ENCODE peak calls at places on chromosome 11, in nine cellular contexts. One of them, this sample, is unnamed.
A peak's percentile ranks its signal among the peaks of the same experiment; 100 is the strongest.

GRCh38 chr11:125312812-125313211 is 148.3 kb downstream of the PKNOX2 start:
- DNase-seq in activated CD8-positive, alpha-beta T cell treated with anti-CD3 and anti-CD28 coated beads for 36 hours: no peak
- DNase-seq in HEK293T: no peak
- DNase-seq in A172: no peak
- DNase-seq in NB4: no peak
- DNase-seq in OCI-LY7: no peak
- DNase-seq in upper lobe of right lung: no peak
- DNase-seq in posterior cingulate gyrus: no peak
- DNase-seq in C1 segment of cervical spinal cord: no peak
- DNase-seq in this sample: no peak

GRCh38 chr11:126997196-126997595 is 3.4 kb downstream of the KIRREL3 start:
- DNase-seq in A172: no peak
- DNase-seq in upper lobe of right lung: no peak
- DNase-seq in posterior cingulate gyrus: no peak
- DNase-seq in C1 segment of cervical spinal cord: no peak
- DNase-seq in OCI-LY7: no peak
- DNase-seq in HEK293T: no peak
- DNase-seq in NB4: no peak
- DNase-seq in activated CD8-positive, alpha-beta T cell treated with anti-CD3 and anti-CD28 coated beads for 36 hours: no peak
- DNase-seq in this sample: no peak

GRCh38 chr11:8333431-8334401 is 70.0 kb upstream of the LMO1 start:
- DNase-seq in HEK293T: no peak
- DNase-seq in posterior cingulate gyrus: no peak
- DNase-seq in A172: peak; percentile 89
- DNase-seq in OCI-LY7: no peak
- DNase-seq in C1 segment of cervical spinal cord: no peak
- DNase-seq in NB4: peak; percentile 42
- DNase-seq in activated CD8-positive, alpha-beta T cell treated with anti-CD3 and anti-CD28 coated beads for 36 hours: no peak
- DNase-seq in upper lobe of right lung: no peak
- DNase-seq in this sample: peak; percentile 21

GRCh38 chr11:29527391-29527936 is 489.4 kb downstream of the KCNA4 start:
- DNase-seq in C1 segment of cervical spinal cord: no peak
- DNase-seq in upper lobe of right lung: no peak
- DNase-seq in HEK293T: no peak
- DNase-seq in A172: peak; percentile 37
- DNase-seq in activated CD8-positive, alpha-beta T cell treated with anti-CD3 and anti-CD28 coated beads for 36 hours: no peak
- DNase-seq in OCI-LY7: peak; percentile 65
- DNase-seq in NB4: peak; percentile 91
- DNase-seq in posterior cingulate gyrus: no peak
- DNase-seq in this sample: peak; percentile 73

GRCh38 chr11:128709402-128709801 is 15.5 kb downstream of the FLI1 start:
- DNase-seq in NB4: no peak
- DNase-seq in C1 segment of cervical spinal cord: no peak
- DNase-seq in A172: peak; percentile 83
- DNase-seq in HEK293T: no peak
- DNase-seq in posterior cingulate gyrus: no peak
- DNase-seq in upper lobe of right lung: no peak
- DNase-seq in activated CD8-positive, alpha-beta T cell treated with anti-CD3 and anti-CD28 coated beads for 36 hours: no peak
- DNase-seq in OCI-LY7: no peak
- DNase-seq in this sample: no peak

GRCh38 chr11:535519-536454 is at the start of gene HRAS:
- DNase-seq in NB4: peak; percentile 94
- DNase-seq in C1 segment of cervical spinal cord: peak; percentile 91
- DNase-seq in A172: peak; percentile 73
- DNase-seq in upper lobe of right lung: peak; percentile 97
- DNase-seq in posterior cingulate gyrus: peak; percentile 93
- DNase-seq in OCI-LY7: peak; percentile 97
- DNase-seq in activated CD8-positive, alpha-beta T cell treated with anti-CD3 and anti-CD28 coated beads for 36 hours: peak; percentile 95
- DNase-seq in HEK293T: peak; percentile 100
- DNase-seq in this sample: peak; percentile 92

GRCh38 chr11:74322667-74323066 is 11.2 kb upstream of the P4HA3 start:
- DNase-seq in C1 segment of cervical spinal cord: no peak
- DNase-seq in posterior cingulate gyrus: no peak
- DNase-seq in A172: no peak
- DNase-seq in activated CD8-positive, alpha-beta T cell treated with anti-CD3 and anti-CD28 coated beads for 36 hours: no peak
- DNase-seq in upper lobe of right lung: no peak
- DNase-seq in NB4: no peak
- DNase-seq in OCI-LY7: no peak
- DNase-seq in HEK293T: no peak
- DNase-seq in this sample: no peak

GRCh38 chr11:55457641-55458040 is 89.9 kb downstream of the OR4A15 start:
- DNase-seq in upper lobe of right lung: no peak
- DNase-seq in OCI-LY7: no peak
- DNase-seq in posterior cingulate gyrus: no peak
- DNase-seq in activated CD8-positive, alpha-beta T cell treated with anti-CD3 and anti-CD28 coated beads for 36 hours: no peak
- DNase-seq in A172: no peak
- DNase-seq in C1 segment of cervical spinal cord: no peak
- DNase-seq in HEK293T: no peak
- DNase-seq in NB4: no peak
- DNase-seq in this sample: no peak

GRCh38 chr11:70244698-70245097 is 25.8 kb upstream of the PPFIA1 start:
- DNase-seq in upper lobe of right lung: no peak
- DNase-seq in HEK293T: no peak
- DNase-seq in activated CD8-positive, alpha-beta T cell treated with anti-CD3 and anti-CD28 coated beads for 36 hours: no peak
- DNase-seq in NB4: no peak
- DNase-seq in A172: peak; percentile 97
- DNase-seq in posterior cingulate gyrus: no peak
- DNase-seq in OCI-LY7: no peak
- DNase-seq in C1 segment of cervical spinal cord: no peak
- DNase-seq in this sample: peak; percentile 82